ENCODE peak calls at places on chromosomes 12 and 14, in five cellular contexts. M is GM12891, S is K562, L is HepG2, Y is H1. V is an unnamed sample.

GRCh38 chr12:92338671-92339070 is 193.0 kb upstream of the BTG1 start:
- DNase-seq in M (no peak), S (no peak), L (no peak), Y (no peak), V (no peak)

GRCh38 chr12:126518596-126519200 is 1453.5 kb downstream of the AACS start:
- DNase-seq in M (no peak), S (no peak), L (no peak), Y (no peak), V (no peak)

GRCh38 chr12:47245623-47246022 is 165.9 kb upstream of the AMIGO2 start:
- DNase-seq in M (no peak), S (no peak), L (no peak), Y (no peak), V (no peak)

GRCh38 chr14:23566782-23567185 is 807 bp downstream of the AP1G2 start:
- DNase-seq in M (no peak), S (peak), L (no peak), Y (no peak), V (no peak)

GRCh38 chr12:112140728-112141127 is 15.4 kb downstream of the TRAFD1 start:
- DNase-seq in M (no peak), S (no peak), L (no peak), Y (no peak), V (no peak)

GRCh38 chr14:91749857-91750256 is 18.0 kb upstream of the CATSPERB start:
- DNase-seq in M (no peak), S (no peak), L (no peak), Y (no peak), V (no peak)

GRCh38 chr12:97960741-97961608 is 498.4 kb downstream of the RMST start:
- DNase-seq in M (peak), S (peak), L (peak), Y (no peak), V (no peak)

GRCh38 chr12:120332523-120332922 is 4.9 kb upstream of the PLA2G1B start:
- DNase-seq in M (no peak), S (no peak), L (no peak), Y (no peak), V (no peak)

GRCh38 chr12:120515496-120515895 is 13.5 kb downstream of the COQ5 start:
- DNase-seq in M (no peak), S (no peak), L (no peak), Y (no peak), V (no peak)

GRCh38 chr12:94282675-94283074 is 134.3 kb downstream of the PLXNC1 start:
- DNase-seq in M (no peak), S (no peak), L (no peak), Y (no peak), V (no peak)

GRCh38 chr14:68730811-68731425 is 61.9 kb downstream of the ZFP36L1 start:
- DNase-seq in M (no peak), S (no peak), L (no peak), Y (no peak), V (no peak)

GRCh38 chr14:58954874-58955273 is 233.6 kb upstream of the DAAM1 start:
- DNase-seq in M (no peak), S (no peak), L (no peak), Y (no peak), V (no peak)

GRCh38 chr14:28867571-28867970 is 101.0 kb downstream of the FOXG1 start:
- DNase-seq in M (no peak), S (no peak), L (no peak), Y (no peak), V (no peak)

GRCh38 chr14:91361236-91361811 is 56.3 kb downstream of the CCDC88C start:
- DNase-seq in M (no peak), S (no peak), L (peak), Y (no peak), V (no peak)

GRCh38 chr14:51080622-51081021 is 14.3 kb downstream of the TRIM9 start:
- DNase-seq in M (no peak), S (no peak), L (no peak), Y (no peak), V (no peak)

GRCh38 chr14:100534528-100535286 is 52.5 kb downstream of the BEGAIN start:
- DNase-seq in M (peak), S (no peak), L (no peak), Y (no peak), V (peak)

GRCh38 chr12:126874427-126875026 is 1392.4 kb upstream of the TMEM132C start:
- DNase-seq in M (peak), S (peak), L (peak), Y (peak), V (peak)

GRCh38 chr12:39122562-39123204 is 217.3 kb upstream of the CPNE8 start:
- DNase-seq in M (no peak), S (no peak), L (no peak), Y (peak), V (no peak)

DNA sequence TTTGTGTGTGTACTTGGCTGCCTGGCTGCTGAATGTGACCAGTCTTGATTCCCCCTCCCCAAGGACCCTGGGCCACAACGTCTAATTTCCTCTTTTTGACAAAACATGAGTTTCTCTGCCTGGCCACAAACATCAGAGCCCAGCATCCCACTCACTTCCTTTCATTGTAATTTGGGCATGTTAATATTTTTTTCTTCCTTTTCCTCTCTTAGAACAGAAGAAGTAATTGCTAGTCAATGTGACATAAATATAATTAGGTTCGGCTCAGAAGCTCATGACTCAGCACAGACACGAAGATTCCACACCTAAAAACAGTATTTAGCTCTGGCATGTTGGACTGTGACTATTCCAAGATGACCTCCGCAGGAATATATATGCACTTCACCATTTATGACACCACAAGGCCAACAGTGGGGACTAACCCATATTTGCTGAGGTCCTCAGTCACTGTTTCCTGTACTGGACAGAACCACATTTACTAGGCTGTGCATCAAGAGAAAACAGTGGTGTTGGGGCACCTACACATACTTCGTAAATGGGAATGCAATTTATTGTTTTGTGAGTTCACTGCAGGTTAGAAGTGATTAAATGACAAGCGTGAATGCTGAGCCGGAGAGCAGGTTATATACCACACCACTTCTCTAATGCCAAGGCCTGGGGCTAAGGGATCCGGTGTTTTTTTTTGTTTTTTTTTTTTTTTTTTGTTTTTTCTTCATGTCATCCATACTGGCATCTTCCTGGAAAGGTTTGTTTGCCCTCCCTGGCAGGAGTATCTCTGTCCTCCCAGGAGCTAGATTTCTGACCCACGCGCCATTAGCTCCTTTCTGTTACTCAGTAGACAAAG is 4.2 kb downstream of the GSG1 start:
- DNase-seq in M (no peak), S (no peak), L (no peak), Y (no peak), V (no peak)
- TF ChIP-seq POLR2AphosphoS5 in M (no peak), S (no peak), L (no peak), Y (no peak), V (no peak)

GRCh38 chr12:43836455-43836989 is 641 bp downstream of the TMEM117 start:
- DNase-seq in M (no peak), S (no peak), L (peak), Y (no peak), V (no peak)
- TF ChIP-seq POLR2A in M (no peak), S (no peak), L (peak), Y (no peak), V (no peak)

GRCh38 chr12:100234166-100234565 is 32.7 kb downstream of the DEPDC4 start:
- DNase-seq in M (no peak), S (no peak), L (no peak), Y (no peak), V (no peak)

GRCh38 chr12:100225491-100225890 is 24.9 kb downstream of the ACTR6 start:
- DNase-seq in M (no peak), S (no peak), L (no peak), Y (no peak), V (no peak)

GRCh38 chr12:100229876-100230275 is 29.3 kb downstream of the ACTR6 start:
- DNase-seq in M (no peak), S (no peak), L (no peak), Y (no peak), V (no peak)

GRCh38 chr12:100234591-100235304 is 32.1 kb downstream of the DEPDC4 start:
- DNase-seq in M (no peak), S (peak), L (peak), Y (no peak), V (no peak)

GRCh38 chr12:100229036-100229635 is 28.5 kb downstream of the ACTR6 start:
- DNase-seq in M (no peak), S (no peak), L (peak), Y (no peak), V (no peak)
- TF ChIP-seq TAF1 in M (no peak), S (no peak), L (no peak), Y (no peak), V (no peak)

DNA sequence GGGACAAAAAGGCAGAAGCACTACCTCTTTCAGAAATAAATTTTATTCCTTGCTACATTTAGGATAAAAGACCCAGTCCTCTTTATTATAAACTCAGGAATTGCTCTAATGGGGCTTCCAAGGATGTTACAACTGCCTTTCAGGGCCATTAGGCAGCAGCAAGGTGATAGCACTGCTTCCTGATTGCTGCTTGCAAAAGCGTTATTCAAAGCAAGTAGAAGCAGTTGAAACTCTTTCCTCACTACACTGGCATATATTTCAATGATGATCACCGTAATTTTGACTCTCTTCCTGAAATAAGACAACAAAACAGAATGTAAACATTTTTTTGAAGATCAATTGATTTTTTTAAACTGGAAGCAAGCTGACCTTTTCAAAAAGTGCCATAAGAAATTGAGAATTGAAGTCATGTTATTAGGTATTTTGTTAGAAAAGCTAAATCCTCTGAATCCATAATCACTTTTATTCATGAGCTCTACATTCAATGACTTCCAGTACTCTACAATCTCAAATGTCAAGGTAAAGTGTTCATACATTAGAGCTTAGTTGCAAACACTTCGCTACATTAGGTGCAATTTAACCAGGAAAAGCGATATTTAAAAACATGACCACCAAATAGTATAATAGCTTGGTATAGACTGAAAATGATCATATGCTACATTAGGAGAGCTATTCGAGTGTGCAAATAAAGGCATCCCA is 233.4 kb upstream of the SYT10 start:
- DNase-seq in M (no peak), S (no peak), L (no peak), Y (no peak), V (no peak)
- TF ChIP-seq POLR2AphosphoS5 in M (no peak), S (no peak), L (no peak), Y (no peak), V (no peak)

GRCh38 chr12:133130038-133130807 is at the start of the genes ZNF10 and ZNF891:
- DNase-seq in M (peak), S (peak), L (peak), Y (peak), V (peak)
- TF ChIP-seq POLR2A in M (peak), S (peak), L (peak), Y (peak), V (peak)

GRCh38 chr14:93035917-93036651 is 79.6 kb downstream of the ITPK1 start:
- DNase-seq in M (no peak), S (peak), L (peak), Y (no peak), V (no peak)
- TF ChIP-seq TAF1 in M (no peak), S (no peak), L (no peak), Y (no peak), V (no peak)

GRCh38 chr12:122862872-122863701 is 27.8 kb downstream of the HIP1R start:
- DNase-seq in M (no peak), S (no peak), L (peak), Y (no peak), V (no peak)

GRCh38 chr12:122862110-122862634 is 26.9 kb downstream of the HIP1R start:
- DNase-seq in M (no peak), S (no peak), L (no peak), Y (no peak), V (no peak)

GRCh38 chr12:122860854-122861585 is 25.8 kb downstream of the HIP1R start:
- DNase-seq in M (no peak), S (no peak), L (no peak), Y (no peak), V (no peak)

GRCh38 chr12:122860052-122860853 is 25.0 kb downstream of the HIP1R start:
- DNase-seq in M (peak), S (peak), L (peak), Y (peak), V (peak)

GRCh38 chr12:122861586-122861970 is 26.3 kb downstream of the HIP1R start:
- DNase-seq in M (no peak), S (no peak), L (no peak), Y (no peak), V (no peak)
- TF ChIP-seq POLR2AphosphoS5 in M (no peak), S (no peak), L (no peak), Y (no peak), V (no peak)

GRCh38 chr12:52067081-52067374 is 2.8 kb upstream of the ATG101 start:
- DNase-seq in M (no peak), S (no peak), L (no peak), Y (no peak), V (no peak)

GRCh38 chr12:52066346-52067080 is 3.3 kb upstream of the ATG101 start:
- DNase-seq in M (no peak), S (no peak), L (no peak), Y (no peak), V (no peak)

GRCh38 chr12:52073531-52073950 is 3.8 kb downstream of the ATG101 start:
- DNase-seq in M (no peak), S (no peak), L (no peak), Y (no peak), V (no peak)

GRCh38 chr12:52070243-52070925 is 606 bp downstream of the ATG101 start:
- DNase-seq in M (no peak), S (no peak), L (no peak), Y (no peak), V (no peak)

GRCh38 chr12:52069410-52070242 is at the start of gene ATG101:
- DNase-seq in M (peak), S (peak), L (peak), Y (peak), V (peak)
- TF ChIP-seq POLR2A in M (peak), S (peak), L (peak), Y (peak), V (peak)

DNA sequence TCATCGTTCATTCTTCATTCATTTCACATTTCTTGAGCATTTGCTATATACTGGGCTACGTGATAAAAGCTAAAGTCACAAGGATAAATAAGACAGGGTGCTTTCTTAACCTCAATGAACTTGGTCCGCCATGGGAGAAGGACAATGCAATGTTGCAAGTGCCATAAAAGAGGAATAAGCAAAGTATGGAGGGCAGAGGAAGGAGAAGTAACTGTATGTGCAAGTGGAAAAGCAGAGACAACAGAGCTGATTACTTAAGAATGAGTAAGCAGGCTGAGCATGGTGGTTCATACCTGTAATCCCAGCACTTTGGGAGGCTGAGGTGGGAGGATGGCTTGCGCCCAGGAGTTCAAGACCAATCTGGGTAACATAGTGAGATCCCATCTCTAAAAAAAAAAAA is 14.4 kb downstream of the AREL1 start:
- DNase-seq in M (no peak), S (no peak), L (no peak), Y (no peak), V (no peak)
- TF ChIP-seq TAF1 in M (no peak), S (no peak), L (no peak), Y (no peak), V (no peak)

DNA sequence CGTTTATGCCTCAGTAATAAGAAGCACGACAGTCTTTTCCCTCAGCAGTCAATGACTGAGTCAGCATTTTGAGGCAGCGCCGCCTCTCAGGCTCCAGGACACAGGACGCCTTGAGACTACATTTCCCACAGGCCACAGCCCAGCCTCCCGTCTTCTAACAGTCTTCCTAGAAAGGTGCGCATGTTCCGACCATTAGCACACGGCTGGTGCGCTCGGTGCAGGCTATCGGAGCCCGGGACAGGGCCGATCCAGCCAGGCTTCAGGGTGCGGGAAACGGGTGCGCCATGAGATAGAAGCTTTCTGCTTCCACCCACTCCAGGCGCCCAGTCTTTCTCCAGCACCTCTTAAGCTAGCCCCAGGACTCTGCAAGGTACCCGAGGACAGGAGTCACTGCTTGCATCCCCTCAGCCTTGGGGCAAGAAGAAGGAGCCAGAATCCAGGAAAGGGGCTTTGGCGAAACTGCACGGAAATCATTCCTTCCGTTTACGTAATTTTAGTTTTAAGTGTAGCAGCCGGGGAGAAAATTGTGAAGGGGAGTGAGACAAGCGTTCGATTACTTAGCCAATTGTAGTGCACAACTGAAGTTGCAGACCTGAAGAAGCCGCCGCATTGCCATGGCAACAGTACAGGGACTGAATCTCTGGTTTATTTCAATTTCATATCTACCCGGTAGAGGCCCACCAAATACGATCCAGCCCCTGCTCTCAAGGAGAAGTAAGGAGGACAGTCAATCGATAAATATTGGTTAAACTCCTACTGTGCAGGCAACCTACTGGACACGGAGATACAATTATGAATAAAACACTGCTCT is 53.9 kb downstream of the ZNF641 start:
- DNase-seq in M (peak), S (peak), L (no peak), Y (peak), V (no peak)
- TF ChIP-seq POLR2AphosphoS5 in M (no peak), S (no peak), L (no peak), Y (no peak), V (no peak)

V was measured in GM12892.